ENCODE peak calls at places on chromosomes 7 and 10, in ten cellular contexts. U is A549, B is stomach, I is body of pancreas, K is uterus, S is gastrocnemius medialis, M is heart left ventricle, Z is ovary, E is suprapubic skin, C is spleen. W is an unnamed sample.

GRCh38 chr7:131741446-131741845 is 185.0 kb upstream of the PODXL start:
- DNase-seq in U (no peak), B (no peak), I (no peak), K (no peak), S (no peak), M (no peak), Z (no peak), E (no peak), C (no peak), W (no peak)

GRCh38 chr10:5876181-5876768 is 13.4 kb downstream of the ANKRD16 start:
- DNase-seq in U (no peak), B (no peak), I (no peak), K (no peak), S (peak; percentile 26), M (no peak), Z (no peak), E (no peak), C (peak; percentile 16), W (no peak)

GRCh38 chr10:77346031-77346430 is 291.6 kb downstream of the KCNMA1 start:
- DNase-seq in U (no peak), B (no peak), I (no peak), K (no peak), S (no peak), M (no peak), Z (no peak), E (no peak), C (no peak), W (no peak)

GRCh38 chr7:79217468-79217867 is 236.0 kb downstream of the MAGI2 start:
- DNase-seq in U (no peak), B (no peak), I (no peak), K (no peak), S (no peak), M (no peak), Z (no peak), E (no peak), C (no peak), W (no peak)

GRCh38 chr7:42662862-42663261 is 249.0 kb downstream of the C7orf25 start:
- DNase-seq in U (no peak), B (no peak), I (no peak), K (no peak), S (no peak), M (no peak), Z (no peak), E (no peak), C (no peak), W (no peak)

GRCh38 chr7:130867581-130868136 is 133.7 kb upstream of the KLF14 start:
- DNase-seq in U (no peak), B (no peak), I (no peak), K (no peak), S (peak; percentile 27), M (no peak), Z (no peak), E (no peak), C (no peak), W (no peak)

GRCh38 chr7:73907554-73908122 is 46.7 kb downstream of the TMEM270 start:
- DNase-seq in U (no peak), B (no peak), I (no peak), K (no peak), S (no peak), M (no peak), Z (no peak), E (peak; percentile 63), C (peak; percentile 41), W (no peak)

GRCh38 chr10:34578468-34578867 is 236.6 kb downstream of the PARD3 start:
- DNase-seq in U (no peak), B (no peak), I (no peak), K (no peak), S (no peak), M (no peak), Z (no peak), E (no peak), C (no peak), W (no peak)

GRCh38 chr7:128777156-128778123 is 1.8 kb upstream of the OPN1SW start:
- DNase-seq in U (no peak), B (no peak), I (no peak), K (no peak), S (no peak), M (no peak), Z (no peak), E (no peak), C (no peak), W (no peak)

GRCh38 chr10:124357583-124357930 is 61.2 kb downstream of the OAT start:
- DNase-seq in U (no peak), B (no peak), I (no peak), K (no peak), S (no peak), M (no peak), Z (no peak), E (no peak), C (peak; percentile 58), W (no peak)

GRCh38 chr10:116084166-116084565 is 188.8 kb downstream of the GFRA1 start:
- DNase-seq in U (no peak), B (no peak), I (no peak), K (no peak), S (no peak), M (no peak), Z (no peak), E (no peak), C (no peak), W (no peak)

GRCh38 chr7:132251327-132251659 is 325.0 kb downstream of the PLXNA4 start:
- DNase-seq in U (peak; percentile 17), B (peak; percentile 96), I (peak; percentile 98), K (no peak), S (peak; percentile 89), M (peak; percentile 78), Z (peak; percentile 26), E (peak; percentile 88), C (no peak), W (peak; percentile 98)

DNA sequence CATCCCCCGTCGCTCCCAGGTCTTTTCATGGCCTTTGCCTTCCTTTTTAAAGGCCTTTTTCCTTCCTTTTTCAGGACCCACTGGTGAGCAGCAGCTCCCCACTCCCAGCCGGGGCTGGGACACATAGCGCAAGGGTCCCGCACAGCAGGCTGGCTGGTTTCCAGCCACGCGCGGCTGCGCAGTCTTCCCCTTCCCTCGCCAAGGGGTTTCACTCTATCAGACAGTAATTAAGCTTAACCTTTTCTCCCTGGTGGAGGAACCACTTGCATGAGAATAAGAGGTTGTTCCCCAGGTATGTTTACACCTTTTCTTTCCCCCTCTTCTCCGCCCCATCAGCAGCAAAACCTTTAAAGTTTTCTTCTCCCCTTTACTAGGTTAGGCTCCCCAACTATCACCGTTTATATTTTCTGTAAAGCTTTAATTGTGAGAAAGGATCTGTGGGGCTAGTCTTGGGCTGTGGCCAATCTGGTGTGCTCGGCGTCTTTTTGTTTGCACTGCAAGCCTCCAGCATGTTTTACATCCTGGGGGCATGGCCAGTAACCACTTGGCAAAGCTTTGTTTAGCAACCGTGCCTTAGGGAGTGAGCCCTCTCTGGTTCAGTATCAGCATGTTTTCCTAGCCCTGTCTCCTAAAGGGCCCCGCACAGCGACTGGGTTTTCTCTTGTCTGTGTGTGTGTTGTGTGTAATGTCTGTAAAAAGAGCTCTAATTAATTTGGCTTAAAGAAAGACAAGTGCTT is 219.6 kb downstream of the PHF14 start:
- DNase-seq in U (no peak), B (peak; percentile 54), I (peak; percentile 34), K (no peak), S (no peak), M (no peak), Z (no peak), E (no peak), C (no peak), W (peak; percentile 27)
- TF ChIP-seq POLR2A in U (no peak), B (no peak), I (no peak), K (no peak), S (no peak), M (no peak), Z (no peak), E (no peak), C (no peak), W (no peak)

GRCh38 chr7:126578338-126578737 is 674.4 kb downstream of the GRM8 start:
- DNase-seq in U (no peak), B (no peak), I (no peak), K (no peak), S (no peak), M (no peak), Z (no peak), E (no peak), C (no peak), W (no peak)
- H3K27ac ChIP-seq in U (no peak overlapping the region), B (no peak overlapping the region), I (no peak overlapping the region), K (no peak overlapping the region), S (no peak overlapping the region), M (no peak overlapping the region), Z (no peak overlapping the region), E (no peak overlapping the region), C (no peak overlapping the region), W (no peak overlapping the region)

DNA sequence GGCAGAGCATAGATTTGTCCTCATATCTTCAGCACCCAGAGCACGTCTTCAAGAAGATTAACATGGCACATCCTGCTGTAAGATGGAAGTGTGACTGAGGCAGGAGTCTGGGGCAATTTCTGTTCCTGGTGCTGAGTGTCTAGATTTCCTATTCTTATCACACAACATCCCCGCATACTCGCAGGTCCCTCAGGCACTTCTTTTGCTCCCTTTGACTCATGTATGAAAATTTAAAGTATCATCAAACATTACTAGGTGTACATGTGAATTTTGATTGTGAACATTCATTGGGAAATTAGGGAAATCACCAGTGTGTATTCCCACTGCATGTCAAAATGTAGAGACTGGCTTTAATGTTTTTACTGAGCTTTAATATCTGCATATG is 31.5 kb upstream of the TRIL start:
- DNase-seq in U (no peak), B (no peak), I (no peak), K (no peak), S (no peak), M (no peak), Z (no peak), E (no peak), C (no peak), W (no peak)
- H3K4me3 ChIP-seq in U (no peak overlapping the region), B (no peak overlapping the region), I (no peak overlapping the region), K (no peak overlapping the region), S (no peak overlapping the region), M (no peak overlapping the region), Z (no peak overlapping the region), E (no peak overlapping the region), C (no peak overlapping the region), W (no peak overlapping the region)

DNA sequence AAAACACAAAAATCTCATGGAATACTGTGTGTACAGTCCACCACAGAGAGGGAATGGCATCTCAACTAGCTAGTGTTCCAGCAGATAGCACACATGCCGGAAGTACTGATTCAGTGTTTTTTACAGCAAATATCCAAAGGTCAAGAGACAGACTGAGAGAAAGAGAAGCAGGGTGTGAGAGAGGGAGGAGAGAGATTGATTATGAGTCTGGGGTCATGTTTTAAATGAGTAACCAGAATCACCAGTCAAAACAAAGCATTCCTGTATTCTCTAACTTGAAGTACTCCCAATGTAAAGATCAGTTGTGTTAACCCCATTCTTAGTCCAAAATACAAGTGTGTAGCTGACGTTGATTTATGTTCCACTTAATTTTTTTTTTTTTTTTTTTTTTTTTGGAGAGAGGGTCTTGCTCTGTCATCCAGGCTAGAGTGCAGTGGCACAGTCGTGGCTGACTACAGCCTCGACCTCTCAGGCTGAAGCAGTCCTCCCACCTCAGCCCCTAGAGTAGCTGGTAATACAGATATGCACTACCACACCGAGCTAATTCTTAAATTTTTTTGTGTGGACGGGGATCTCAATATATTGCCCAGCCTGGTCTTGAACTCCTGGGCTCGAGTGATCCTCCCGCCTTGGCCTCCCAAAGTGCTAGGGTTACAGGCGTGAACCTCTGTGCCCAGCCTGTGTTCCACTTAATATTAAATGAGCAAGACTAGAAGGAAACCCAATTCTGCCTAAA is 114.2 kb downstream of the TAF3 start:
- DNase-seq in U (no peak), B (no peak), I (no peak), K (no peak), S (no peak), M (no peak), Z (no peak), E (no peak), C (no peak), W (no peak)
- TF ChIP-seq POLR2A in U (no peak), B (no peak), I (no peak), K (no peak), S (no peak), M (no peak), Z (no peak), E (no peak), C (no peak), W (no peak)

W was measured in prostate gland.